ENCODE peak calls at places on chromosome 1, in ten cellular contexts. One of them, this sample, is unnamed.

GRCh38 chr1:175597206-175597605 is 146.2 kb downstream of the TNR start:
- DNase-seq in colonic mucosa: no peak
- DNase-seq in transverse colon: no peak
- DNase-seq in aorta: no peak
- DNase-seq in heart left ventricle: no peak
- DNase-seq in nephron progenitor cell: no peak
- DNase-seq in anterior cingulate cortex: no peak
- DNase-seq in A549: no peak
- DNase-seq in ecto neural progenitor cell: no peak
- DNase-seq in GDM1: no peak
- DNase-seq in this sample: no peak

GRCh38 chr1:161367684-161368398 is at the start of gene CFAP126:
- DNase-seq in anterior cingulate cortex: no peak
- DNase-seq in heart left ventricle: peak
- DNase-seq in colonic mucosa: peak
- DNase-seq in GDM1: peak
- DNase-seq in aorta: no peak
- DNase-seq in ecto neural progenitor cell: no peak
- DNase-seq in A549: peak
- DNase-seq in nephron progenitor cell: peak
- DNase-seq in transverse colon: peak
- DNase-seq in this sample: peak

GRCh38 chr1:208834346-208835081 is 590.3 kb upstream of the PLXNA2 start:
- DNase-seq in ecto neural progenitor cell: no peak
- DNase-seq in transverse colon: no peak
- DNase-seq in colonic mucosa: no peak
- DNase-seq in nephron progenitor cell: peak
- DNase-seq in heart left ventricle: no peak
- DNase-seq in aorta: no peak
- DNase-seq in A549: no peak
- DNase-seq in anterior cingulate cortex: no peak
- DNase-seq in GDM1: no peak
- DNase-seq in this sample: no peak

GRCh38 chr1:24724345-24725208 is 20.7 kb upstream of the CLIC4 start:
- DNase-seq in heart left ventricle: no peak
- DNase-seq in A549: peak
- DNase-seq in anterior cingulate cortex: no peak
- DNase-seq in ecto neural progenitor cell: peak
- DNase-seq in GDM1: no peak
- DNase-seq in nephron progenitor cell: peak
- DNase-seq in aorta: no peak
- DNase-seq in colonic mucosa: no peak
- DNase-seq in transverse colon: no peak
- DNase-seq in this sample: no peak

GRCh38 chr1:158028956-158029355 is 35.5 kb downstream of the KIRREL1 start:
- DNase-seq in A549: peak
- DNase-seq in GDM1: no peak
- DNase-seq in transverse colon: no peak
- DNase-seq in ecto neural progenitor cell: no peak
- DNase-seq in colonic mucosa: no peak
- DNase-seq in heart left ventricle: no peak
- DNase-seq in nephron progenitor cell: no peak
- DNase-seq in anterior cingulate cortex: no peak
- DNase-seq in aorta: no peak
- DNase-seq in this sample: no peak

GRCh38 chr1:89518116-89518780 is 6.4 kb upstream of the LRRC8B start:
- DNase-seq in anterior cingulate cortex: no peak
- DNase-seq in transverse colon: no peak
- DNase-seq in heart left ventricle: peak
- DNase-seq in ecto neural progenitor cell: no peak
- DNase-seq in A549: no peak
- DNase-seq in nephron progenitor cell: no peak
- DNase-seq in GDM1: no peak
- DNase-seq in colonic mucosa: no peak
- DNase-seq in aorta: no peak
- DNase-seq in this sample: no peak

GRCh38 chr1:206448471-206448870 is 21.8 kb upstream of the IKBKE start:
- DNase-seq in nephron progenitor cell: no peak
- DNase-seq in heart left ventricle: no peak
- DNase-seq in A549: no peak
- DNase-seq in ecto neural progenitor cell: no peak
- DNase-seq in colonic mucosa: no peak
- DNase-seq in transverse colon: no peak
- DNase-seq in aorta: no peak
- DNase-seq in anterior cingulate cortex: no peak
- DNase-seq in GDM1: no peak
- DNase-seq in this sample: no peak

GRCh38 chr1:183739082-183739481 is 65.8 kb upstream of the RGL1 start:
- DNase-seq in A549: no peak
- DNase-seq in ecto neural progenitor cell: no peak
- DNase-seq in heart left ventricle: no peak
- DNase-seq in GDM1: no peak
- DNase-seq in aorta: no peak
- DNase-seq in anterior cingulate cortex: no peak
- DNase-seq in nephron progenitor cell: no peak
- DNase-seq in transverse colon: no peak
- DNase-seq in colonic mucosa: no peak
- DNase-seq in this sample: no peak

GRCh38 chr1:184739796-184740195 is 14.9 kb downstream of the EDEM3 start:
- DNase-seq in heart left ventricle: no peak
- DNase-seq in transverse colon: no peak
- DNase-seq in colonic mucosa: no peak
- DNase-seq in A549: no peak
- DNase-seq in nephron progenitor cell: no peak
- DNase-seq in aorta: no peak
- DNase-seq in ecto neural progenitor cell: no peak
- DNase-seq in GDM1: no peak
- DNase-seq in anterior cingulate cortex: no peak
- DNase-seq in this sample: no peak

GRCh38 chr1:34433099-34433498 is 256.4 kb downstream of the C1orf94 start:
- DNase-seq in A549: no peak
- DNase-seq in nephron progenitor cell: no peak
- DNase-seq in anterior cingulate cortex: no peak
- DNase-seq in heart left ventricle: no peak
- DNase-seq in GDM1: no peak
- DNase-seq in ecto neural progenitor cell: no peak
- DNase-seq in aorta: no peak
- DNase-seq in colonic mucosa: no peak
- DNase-seq in transverse colon: no peak
- DNase-seq in this sample: no peak

GRCh38 chr1:208448425-208448824 is 204.2 kb upstream of the PLXNA2 start:
- DNase-seq in aorta: no peak
- DNase-seq in GDM1: no peak
- DNase-seq in colonic mucosa: no peak
- DNase-seq in A549: no peak
- DNase-seq in heart left ventricle: no peak
- DNase-seq in ecto neural progenitor cell: no peak
- DNase-seq in nephron progenitor cell: no peak
- DNase-seq in transverse colon: no peak
- DNase-seq in anterior cingulate cortex: no peak
- DNase-seq in this sample: no peak

GRCh38 chr1:2184934-2185333 is 9.6 kb downstream of the FAAP20 start:
- DNase-seq in GDM1: no peak
- DNase-seq in heart left ventricle: no peak
- DNase-seq in A549: no peak
- DNase-seq in ecto neural progenitor cell: no peak
- DNase-seq in anterior cingulate cortex: no peak
- DNase-seq in colonic mucosa: no peak
- DNase-seq in aorta: no peak
- DNase-seq in nephron progenitor cell: no peak
- DNase-seq in transverse colon: no peak
- DNase-seq in this sample: no peak

GRCh38 chr1:152164542-152165136 is 5.6 kb upstream of the RPTN start:
- DNase-seq in aorta: no peak
- DNase-seq in A549: no peak
- DNase-seq in anterior cingulate cortex: no peak
- DNase-seq in ecto neural progenitor cell: no peak
- DNase-seq in nephron progenitor cell: no peak
- DNase-seq in GDM1: no peak
- DNase-seq in heart left ventricle: no peak
- DNase-seq in transverse colon: no peak
- DNase-seq in colonic mucosa: no peak
- DNase-seq in this sample: peak

GRCh38 chr1:170354679-170355078 is 177.3 kb upstream of the GORAB start:
- DNase-seq in A549: no peak
- DNase-seq in colonic mucosa: no peak
- DNase-seq in anterior cingulate cortex: no peak
- DNase-seq in aorta: no peak
- DNase-seq in transverse colon: no peak
- DNase-seq in heart left ventricle: no peak
- DNase-seq in GDM1: no peak
- DNase-seq in nephron progenitor cell: no peak
- DNase-seq in ecto neural progenitor cell: no peak
- DNase-seq in this sample: no peak

GRCh38 chr1:222893255-222893654 is 78.4 kb downstream of the DISP1 start:
- DNase-seq in heart left ventricle: no peak
- DNase-seq in transverse colon: no peak
- DNase-seq in GDM1: no peak
- DNase-seq in nephron progenitor cell: no peak
- DNase-seq in A549: no peak
- DNase-seq in aorta: no peak
- DNase-seq in colonic mucosa: no peak
- DNase-seq in ecto neural progenitor cell: no peak
- DNase-seq in anterior cingulate cortex: no peak
- DNase-seq in this sample: no peak

GRCh38 chr1:6445062-6445763 is 20.6 kb downstream of the ESPN start:
- DNase-seq in ecto neural progenitor cell: no peak
- DNase-seq in colonic mucosa: peak
- DNase-seq in nephron progenitor cell: no peak
- DNase-seq in anterior cingulate cortex: no peak
- DNase-seq in heart left ventricle: no peak
- DNase-seq in aorta: no peak
- DNase-seq in A549: peak
- DNase-seq in GDM1: no peak
- DNase-seq in transverse colon: peak
- DNase-seq in this sample: peak

GRCh38 chr1:155322571-155322952 is 1.9 kb downstream of the RUSC1 start:
- DNase-seq in A549: no peak
- DNase-seq in anterior cingulate cortex: no peak
- DNase-seq in transverse colon: no peak
- DNase-seq in aorta: peak
- DNase-seq in colonic mucosa: peak
- DNase-seq in GDM1: no peak
- DNase-seq in heart left ventricle: no peak
- DNase-seq in ecto neural progenitor cell: no peak
- DNase-seq in nephron progenitor cell: peak
- DNase-seq in this sample: no peak

GRCh38 chr1:192099328-192099727 is 58.9 kb upstream of the RGS18 start:
- DNase-seq in aorta: no peak
- DNase-seq in nephron progenitor cell: no peak
- DNase-seq in anterior cingulate cortex: no peak
- DNase-seq in A549: no peak
- DNase-seq in colonic mucosa: no peak
- DNase-seq in ecto neural progenitor cell: no peak
- DNase-seq in transverse colon: no peak
- DNase-seq in GDM1: no peak
- DNase-seq in heart left ventricle: no peak
- DNase-seq in this sample: no peak

GRCh38 chr1:245310605-245311531 is 156.1 kb downstream of the KIF26B start:
- DNase-seq in nephron progenitor cell: peak
- DNase-seq in ecto neural progenitor cell: peak
- DNase-seq in transverse colon: peak
- DNase-seq in GDM1: peak
- DNase-seq in heart left ventricle: no peak
- DNase-seq in aorta: no peak
- DNase-seq in colonic mucosa: no peak
- DNase-seq in A549: no peak
- DNase-seq in anterior cingulate cortex: no peak
- DNase-seq in this sample: peak

GRCh38 chr1:86453664-86454063 is 15.1 kb upstream of the CLCA1 start:
- DNase-seq in aorta: no peak
- DNase-seq in anterior cingulate cortex: no peak
- DNase-seq in GDM1: no peak
- DNase-seq in ecto neural progenitor cell: no peak
- DNase-seq in nephron progenitor cell: no peak
- DNase-seq in colonic mucosa: no peak
- DNase-seq in A549: no peak
- DNase-seq in transverse colon: no peak
- DNase-seq in heart left ventricle: no peak
- DNase-seq in this sample: no peak

GRCh38 chr1:107093385-107093784 is 36.9 kb downstream of the PRMT6 start:
- DNase-seq in GDM1: no peak
- DNase-seq in ecto neural progenitor cell: no peak
- DNase-seq in heart left ventricle: no peak
- DNase-seq in transverse colon: no peak
- DNase-seq in anterior cingulate cortex: no peak
- DNase-seq in colonic mucosa: no peak
- DNase-seq in aorta: no peak
- DNase-seq in nephron progenitor cell: no peak
- DNase-seq in A549: no peak
- DNase-seq in this sample: no peak

GRCh38 chr1:21496886-21497285 is 12.3 kb upstream of the ALPL start:
- DNase-seq in aorta: no peak
- DNase-seq in heart left ventricle: no peak
- DNase-seq in GDM1: no peak
- DNase-seq in anterior cingulate cortex: no peak
- DNase-seq in nephron progenitor cell: no peak
- DNase-seq in ecto neural progenitor cell: no peak
- DNase-seq in colonic mucosa: no peak
- DNase-seq in A549: no peak
- DNase-seq in transverse colon: no peak
- DNase-seq in this sample: no peak

GRCh38 chr1:52668711-52669110 is 29.4 kb downstream of the COA7 start:
- DNase-seq in nephron progenitor cell: no peak
- DNase-seq in colonic mucosa: no peak
- DNase-seq in aorta: no peak
- DNase-seq in heart left ventricle: no peak
- DNase-seq in GDM1: no peak
- DNase-seq in ecto neural progenitor cell: no peak
- DNase-seq in A549: no peak
- DNase-seq in anterior cingulate cortex: no peak
- DNase-seq in transverse colon: no peak
- DNase-seq in this sample: no peak

GRCh38 chr1:201888282-201889033 is at the start of gene SHISA4:
- DNase-seq in A549: peak
- DNase-seq in heart left ventricle: peak
- DNase-seq in transverse colon: peak
- DNase-seq in GDM1: no peak
- DNase-seq in ecto neural progenitor cell: peak
- DNase-seq in anterior cingulate cortex: peak
- DNase-seq in nephron progenitor cell: peak
- DNase-seq in aorta: peak
- DNase-seq in colonic mucosa: peak
- DNase-seq in this sample: no peak

GRCh38 chr1:153663211-153663610 is 4.7 kb downstream of the SNAPIN start:
- DNase-seq in nephron progenitor cell: no peak
- DNase-seq in transverse colon: no peak
- DNase-seq in A549: no peak
- DNase-seq in heart left ventricle: no peak
- DNase-seq in GDM1: no peak
- DNase-seq in colonic mucosa: no peak
- DNase-seq in anterior cingulate cortex: no peak
- DNase-seq in ecto neural progenitor cell: no peak
- DNase-seq in aorta: peak
- DNase-seq in this sample: peak

GRCh38 chr1:14778882-14779594 is 180.6 kb downstream of the KAZN start:
- DNase-seq in A549: peak
- DNase-seq in aorta: no peak
- DNase-seq in nephron progenitor cell: peak
- DNase-seq in colonic mucosa: peak
- DNase-seq in heart left ventricle: no peak
- DNase-seq in transverse colon: peak
- DNase-seq in anterior cingulate cortex: no peak
- DNase-seq in ecto neural progenitor cell: peak
- DNase-seq in GDM1: peak
- DNase-seq in this sample: no peak

This sample was measured in HL-60.